ENCODE peak calls at places on chromosomes 12 and 14, in eight cellular contexts. M, O, D, A, B, I, N and X are unnamed samples.

GRCh38 chr12:10213168-10214130 is 772 bp downstream of the GABARAPL1 start:
- DNase-seq in M (peak), O (peak), D (peak), A (peak), B (no peak), I (peak), N (peak), X (peak)

GRCh38 chr12:71312767-71313375 is 126.7 kb upstream of the LGR5 start:
- DNase-seq in M (no peak), O (no peak), D (no peak), A (peak), B (no peak), I (no peak), N (peak), X (no peak)

GRCh38 chr14:60724080-60724618 is at the start of gene SIX4:
- DNase-seq in M (peak), O (peak), D (peak), A (peak), B (peak), I (peak), N (peak), X (peak)

GRCh38 chr14:94471045-94471444 is 5.0 kb downstream of the SERPINA9 start:
- DNase-seq in M (no peak), O (no peak), D (no peak), A (no peak), B (no peak), I (no peak), N (no peak), X (no peak)

GRCh38 chr12:15855646-15856045 is 26.5 kb upstream of the STRAP start:
- DNase-seq in M (no peak), O (no peak), D (no peak), A (peak), B (no peak), I (no peak), N (no peak), X (no peak)

GRCh38 chr12:45435945-45436710 is 220.2 kb downstream of the ANO6 start:
- DNase-seq in M (peak), O (no peak), D (no peak), A (no peak), B (no peak), I (no peak), N (peak), X (no peak)

GRCh38 chr12:16030729-16031128 is 119.6 kb downstream of the DERA start:
- DNase-seq in M (no peak), O (no peak), D (no peak), A (no peak), B (no peak), I (no peak), N (no peak), X (no peak)

GRCh38 chr12:118034429-118035193 is 18.1 kb downstream of the RFC5 start:
- DNase-seq in M (peak), O (peak), D (peak), A (peak), B (peak), I (no peak), N (peak), X (no peak)

GRCh38 chr12:52036587-52037171 is 14.6 kb upstream of the NR4A1 start:
- DNase-seq in M (peak), O (peak), D (peak), A (peak), B (peak), I (peak), N (peak), X (peak)

GRCh38 chr12:5073838-5074237 is 30.2 kb downstream of the KCNA5 start:
- DNase-seq in M (no peak), O (no peak), D (peak), A (no peak), B (no peak), I (no peak), N (no peak), X (no peak)

GRCh38 chr12:46303039-46303666 is 34.3 kb upstream of the SLC38A1 start:
- DNase-seq in M (peak), O (peak), D (peak), A (peak), B (peak), I (no peak), N (no peak), X (no peak)

GRCh38 chr12:117119592-117120198 is 20.5 kb upstream of the TESC start:
- DNase-seq in M (peak), O (no peak), D (no peak), A (no peak), B (peak), I (no peak), N (peak), X (no peak)

GRCh38 chr12:123041042-123041531 is 60.6 kb downstream of the ARL6IP4 start:
- DNase-seq in M (no peak), O (peak), D (no peak), A (no peak), B (peak), I (no peak), N (peak), X (no peak)

GRCh38 chr12:92502417-92503028 is 200.3 kb upstream of the PLEKHG7 start:
- DNase-seq in M (peak), O (peak), D (no peak), A (no peak), B (no peak), I (no peak), N (no peak), X (no peak)

GRCh38 chr12:109739747-109740693 is 26.4 kb downstream of the FAM222A start:
- DNase-seq in M (no peak), O (no peak), D (no peak), A (no peak), B (no peak), I (peak), N (peak), X (peak)

GRCh38 chr12:97131220-97131981 is 224.3 kb downstream of the NEDD1 start:
- DNase-seq in M (no peak), O (no peak), D (no peak), A (no peak), B (no peak), I (no peak), N (peak), X (no peak)

GRCh38 chr12:81330480-81330879 is 252.6 kb downstream of the ACSS3 start:
- DNase-seq in M (no peak), O (no peak), D (no peak), A (no peak), B (peak), I (no peak), N (no peak), X (no peak)

GRCh38 chr14:81625343-81625742 is 91.7 kb upstream of the SEL1L start:
- DNase-seq in M (peak), O (peak), D (peak), A (no peak), B (peak), I (no peak), N (no peak), X (no peak)

GRCh38 chr14:29390046-29390841 is 537.4 kb downstream of the PRKD1 start:
- DNase-seq in M (no peak), O (no peak), D (no peak), A (no peak), B (peak), I (no peak), N (peak), X (no peak)

GRCh38 chr14:74591899-74592298 is 20.1 kb downstream of the LTBP2 start:
- DNase-seq in M (no peak), O (no peak), D (no peak), A (no peak), B (no peak), I (no peak), N (no peak), X (no peak)

GRCh38 chr12:6038160-6038559 is 86.3 kb downstream of the VWF start:
- DNase-seq in M (peak), O (peak), D (peak), A (peak), B (peak), I (no peak), N (peak), X (peak)

GRCh38 chr12:94207467-94208432 is 59.4 kb downstream of the PLXNC1 start:
- DNase-seq in M (no peak), O (peak), D (no peak), A (peak), B (no peak), I (no peak), N (no peak), X (no peak)

GRCh38 chr12:57223191-57224165 is 6.0 kb upstream of the SHMT2 start:
- DNase-seq in M (no peak), O (peak), D (no peak), A (no peak), B (no peak), I (no peak), N (no peak), X (no peak)

GRCh38 chr12:4269279-4269991 is 4.1 kb upstream of the CCND2 start:
- DNase-seq in M (peak), O (peak), D (no peak), A (peak), B (no peak), I (peak), N (peak), X (peak)

GRCh38 chr12:51442324-51442723 is 17.7 kb downstream of the SLC4A8 start:
- DNase-seq in M (no peak), O (no peak), D (peak), A (peak), B (no peak), I (no peak), N (no peak), X (no peak)

GRCh38 chr12:105935981-105936380 is 202.8 kb downstream of the NUAK1 start:
- DNase-seq in M (peak), O (peak), D (peak), A (peak), B (no peak), I (no peak), N (no peak), X (no peak)

GRCh38 chr14:66017960-66018359 is 468.2 kb upstream of the CCDC196 start:
- DNase-seq in M (no peak), O (no peak), D (no peak), A (no peak), B (no peak), I (no peak), N (no peak), X (no peak)

GRCh38 chr14:74762917-74763802 is at the start of gene YLPM1:
- DNase-seq in M (peak), O (peak), D (peak), A (peak), B (peak), I (peak), N (peak), X (peak)

GRCh38 chr12:130076752-130077151 is 85.5 kb upstream of the FZD10 start:
- DNase-seq in M (no peak), O (no peak), D (no peak), A (no peak), B (no peak), I (no peak), N (no peak), X (no peak)

GRCh38 chr14:105059035-105059916 is 6.0 kb downstream of the GPR132 start:
- DNase-seq in M (peak), O (peak), D (no peak), A (no peak), B (no peak), I (no peak), N (peak), X (no peak)

GRCh38 chr12:124550123-124551089 is 17.0 kb downstream of the NCOR2 start:
- DNase-seq in M (peak), O (no peak), D (no peak), A (peak), B (peak), I (no peak), N (no peak), X (peak)

GRCh38 chr12:27426743-27427142 is 19.8 kb upstream of the SMCO2 start:
- DNase-seq in M (no peak), O (no peak), D (no peak), A (no peak), B (no peak), I (no peak), N (no peak), X (no peak)

GRCh38 chr12:51171884-51172514 is 936 bp downstream of the TFCP2 start:
- DNase-seq in M (peak), O (peak), D (no peak), A (peak), B (no peak), I (no peak), N (peak), X (no peak)

GRCh38 chr12:79433465-79434072 is 257.2 kb downstream of the PAWR start:
- DNase-seq in M (no peak), O (no peak), D (no peak), A (no peak), B (no peak), I (no peak), N (no peak), X (no peak)